ENCODE peak calls at places on chromosomes 11 and 22, in four cellular contexts. One of them, this sample, is unnamed.

GRCh38 chr22:31344369-31345330 is 1.5 kb downstream of the PATZ1 start:
- DNase-seq in K562: no peak
- DNase-seq in IMR-90: peak; percentile 57
- DNase-seq in A549: no peak
- DNase-seq in this sample: no peak

GRCh38 chr11:32400196-32400595 is 35.1 kb downstream of the WT1 start:
- DNase-seq in IMR-90: peak; percentile 10
- DNase-seq in A549: no peak
- DNase-seq in K562: no peak
- DNase-seq in this sample: no peak

GRCh38 chr22:29078869-29079207 is 6.0 kb downstream of the KREMEN1 start:
- DNase-seq in K562: peak; percentile 28
- DNase-seq in A549: no peak
- DNase-seq in IMR-90: no peak
- DNase-seq in this sample: no peak

GRCh38 chr22:19498154-19498865 is 18.6 kb downstream of the CDC45 start:
- DNase-seq in A549: no peak
- DNase-seq in K562: no peak
- DNase-seq in IMR-90: no peak
- DNase-seq in this sample: no peak

GRCh38 chr11:120184946-120185677 is 25.7 kb upstream of the OAF start:
- DNase-seq in A549: no peak
- DNase-seq in IMR-90: peak; percentile 48
- DNase-seq in K562: no peak
- DNase-seq in this sample: peak; percentile 93

GRCh38 chr22:44338906-44339305 is 26.2 kb upstream of the SHISAL1 start:
- DNase-seq in A549: no peak
- DNase-seq in IMR-90: no peak
- DNase-seq in K562: no peak
- DNase-seq in this sample: no peak

GRCh38 chr11:124535552-124536232 is 7.8 kb downstream of the OR8B12 start:
- DNase-seq in K562: no peak
- DNase-seq in A549: no peak
- DNase-seq in IMR-90: peak; percentile 6
- DNase-seq in this sample: no peak

GRCh38 chr11:131875611-131876010 is 505.2 kb downstream of the NTM start:
- DNase-seq in K562: no peak
- DNase-seq in A549: no peak
- DNase-seq in IMR-90: peak; percentile 57
- DNase-seq in this sample: no peak

GRCh38 chr11:6986487-6986886 is 33.7 kb downstream of the ZNF214 start:
- DNase-seq in IMR-90: no peak
- DNase-seq in A549: no peak
- DNase-seq in K562: no peak
- DNase-seq in this sample: no peak

GRCh38 chr11:118911113-118911879 is 14.4 kb downstream of the BCL9L start:
- DNase-seq in IMR-90: peak; percentile 52
- DNase-seq in A549: no peak
- DNase-seq in K562: no peak
- DNase-seq in this sample: peak; percentile 83

GRCh38 chr11:111733655-111734088 is 32.5 kb downstream of the PPP2R1B start:
- DNase-seq in K562: no peak
- DNase-seq in A549: no peak
- DNase-seq in IMR-90: no peak
- DNase-seq in this sample: no peak

GRCh38 chr22:22011964-22012363 is 29.4 kb upstream of the TOP3B start:
- DNase-seq in K562: no peak
- DNase-seq in A549: no peak
- DNase-seq in IMR-90: no peak
- DNase-seq in this sample: no peak

GRCh38 chr11:132531921-132532320 is 1000.4 kb downstream of the OPCML start:
- DNase-seq in A549: no peak
- DNase-seq in IMR-90: no peak
- DNase-seq in K562: no peak
- DNase-seq in this sample: no peak

GRCh38 chr11:30392977-30393376 is 70.1 kb downstream of the ARL14EP start:
- DNase-seq in A549: no peak
- DNase-seq in K562: no peak
- DNase-seq in IMR-90: no peak
- DNase-seq in this sample: no peak

GRCh38 chr11:102925988-102926387 is 29.5 kb downstream of the MMP13 start:
- DNase-seq in K562: no peak
- DNase-seq in IMR-90: no peak
- DNase-seq in A549: no peak
- DNase-seq in this sample: no peak

GRCh38 chr11:126146454-126147192 is 64.8 kb downstream of the RPUSD4 start:
- DNase-seq in A549: no peak
- DNase-seq in IMR-90: no peak
- DNase-seq in K562: no peak
- DNase-seq in this sample: peak; percentile 84

GRCh38 chr22:26718905-26719304 is 61.5 kb downstream of the MIAT start:
- DNase-seq in K562: no peak
- DNase-seq in IMR-90: peak; percentile 91
- DNase-seq in A549: peak; percentile 30
- DNase-seq in this sample: no peak

GRCh38 chr11:1484061-1484671 is 2.4 kb downstream of the MOB2 start:
- DNase-seq in IMR-90: no peak
- DNase-seq in K562: no peak
- DNase-seq in A549: no peak
- DNase-seq in this sample: no peak

GRCh38 chr11:1484716-1485503 is 1.7 kb downstream of the MOB2 start:
- DNase-seq in A549: no peak
- DNase-seq in IMR-90: no peak
- DNase-seq in K562: no peak
- DNase-seq in this sample: no peak

GRCh38 chr11:1481861-1482441 is 4.6 kb downstream of the MOB2 start:
- DNase-seq in K562: no peak
- DNase-seq in IMR-90: no peak
- DNase-seq in A549: no peak
- DNase-seq in this sample: no peak

GRCh38 chr11:1482581-1483444 is 3.8 kb downstream of the MOB2 start:
- DNase-seq in K562: no peak
- DNase-seq in IMR-90: no peak
- DNase-seq in A549: no peak
- DNase-seq in this sample: no peak

DNA sequence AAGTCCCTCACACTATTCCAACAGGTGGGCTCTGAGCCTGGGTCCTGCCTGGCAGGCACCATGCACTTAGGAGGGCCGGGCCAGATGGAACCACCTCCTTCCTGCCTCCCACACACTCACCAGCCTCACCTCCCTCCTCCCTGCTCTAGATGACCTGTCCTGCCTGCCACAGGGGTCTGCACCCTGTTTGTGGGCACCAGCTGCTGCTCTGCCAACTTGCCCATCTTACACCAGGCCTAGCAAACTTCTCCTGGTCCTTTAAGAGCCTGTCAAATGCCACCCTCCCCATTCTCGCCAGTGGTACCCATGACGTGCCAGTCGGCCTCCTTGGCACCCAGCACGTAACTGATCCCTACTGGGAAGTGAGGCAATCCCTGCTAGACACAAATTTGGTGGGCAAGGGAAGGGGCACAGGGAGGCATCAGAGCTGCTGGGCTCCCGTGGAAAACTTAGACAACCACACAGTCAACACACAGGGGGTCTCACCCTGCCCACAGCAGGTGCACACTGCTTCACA is 3.1 kb downstream of the MOB2 start:
- DNase-seq in IMR-90: no peak
- DNase-seq in A549: no peak
- DNase-seq in K562: no peak
- DNase-seq in this sample: no peak
- TF ChIP-seq MAZ in IMR-90: no peak
- TF ChIP-seq MAZ in A549: no peak
- TF ChIP-seq MAZ in K562: no peak
- TF ChIP-seq MAZ in this sample: no peak

DNA sequence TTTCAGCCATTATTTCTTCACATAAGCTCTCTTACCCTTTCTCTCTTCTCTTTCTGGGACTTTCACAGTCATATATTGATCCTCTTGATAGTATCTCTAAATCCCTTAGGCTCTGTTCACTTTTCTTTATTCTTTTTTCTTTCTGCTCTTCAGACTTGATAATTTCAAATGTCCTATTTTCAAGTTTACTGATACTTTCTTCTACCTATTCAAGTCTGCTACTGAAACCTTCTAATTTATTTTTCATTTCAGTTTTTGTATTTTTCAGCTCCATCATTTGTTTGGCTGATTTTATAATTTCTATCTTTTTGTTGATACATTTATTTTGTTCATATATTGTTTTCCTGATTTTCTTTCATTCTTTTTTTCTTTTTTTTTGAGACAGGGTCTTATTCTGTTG is 79.1 kb downstream of the SNX19 start:
- DNase-seq in A549: no peak
- DNase-seq in K562: no peak
- DNase-seq in IMR-90: no peak
- DNase-seq in this sample: no peak
- TF ChIP-seq MAZ in A549: no peak
- TF ChIP-seq MAZ in K562: no peak
- TF ChIP-seq MAZ in IMR-90: no peak
- TF ChIP-seq MAZ in this sample: no peak

DNA sequence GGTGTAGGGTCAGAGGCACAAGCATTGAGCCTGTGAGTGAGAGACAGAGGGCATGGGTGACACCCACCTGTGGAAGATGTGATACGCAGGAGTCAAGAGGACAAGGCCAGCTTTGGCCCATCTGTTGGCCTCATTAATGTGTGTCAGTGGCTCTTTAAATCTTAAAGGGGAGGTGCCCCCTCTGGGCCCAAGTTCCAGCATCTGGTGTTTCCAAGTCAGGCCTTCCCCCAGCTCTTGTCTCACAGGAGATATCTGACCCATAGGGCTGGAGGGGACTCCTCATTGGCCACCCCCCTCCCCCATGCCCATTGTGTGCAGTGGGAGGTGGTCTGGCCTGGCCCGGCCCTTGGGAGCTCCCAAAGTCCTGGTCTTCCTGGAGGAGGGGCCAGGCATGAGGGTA is 8.9 kb downstream of the KCNK7 start:
- DNase-seq in A549: no peak
- DNase-seq in K562: no peak
- DNase-seq in IMR-90: no peak
- DNase-seq in this sample: no peak
- TF ChIP-seq MAZ in A549: no peak
- TF ChIP-seq MAZ in K562: no peak
- TF ChIP-seq MAZ in IMR-90: no peak
- TF ChIP-seq MAZ in this sample: no peak

DNA sequence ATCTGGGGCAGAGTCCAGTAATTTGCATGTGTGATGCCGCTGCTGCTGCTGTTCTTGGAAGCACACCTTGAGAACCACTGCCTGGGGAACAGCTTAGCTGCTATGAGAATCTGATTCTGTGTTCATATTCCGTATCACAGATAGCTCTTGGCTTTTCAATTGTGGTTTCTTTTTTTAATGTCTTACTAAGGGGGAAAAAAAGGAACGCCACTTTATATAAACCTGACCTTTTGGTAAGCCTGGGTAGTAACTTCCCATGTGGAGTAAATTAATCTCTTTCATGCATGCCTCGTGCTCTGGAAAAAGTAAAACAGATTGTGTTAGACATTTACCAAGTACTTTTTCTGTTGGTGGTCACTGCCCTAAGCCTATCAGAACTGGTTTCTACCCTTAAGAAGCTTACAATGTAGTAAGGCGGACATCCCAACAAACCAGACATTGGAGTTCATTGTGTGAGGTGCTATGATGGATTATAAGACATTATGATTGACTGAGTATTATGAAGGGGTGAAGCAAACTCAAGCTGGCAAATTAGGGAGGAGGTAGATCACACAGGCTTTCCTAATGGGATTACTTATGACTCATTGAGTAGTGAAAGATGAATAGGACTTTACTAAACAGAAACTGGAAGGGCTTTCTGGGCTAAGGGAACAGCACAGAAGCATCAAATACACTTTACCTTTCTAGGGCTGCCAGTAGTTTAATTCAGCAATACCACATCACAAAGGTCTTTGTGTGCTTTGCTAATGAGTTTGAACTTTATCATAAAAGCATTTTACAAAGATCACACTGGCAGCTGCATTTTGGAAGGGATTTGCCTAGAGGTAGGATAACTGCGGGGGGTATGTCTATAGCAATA is 64.7 kb downstream of the MAML2 start:
- DNase-seq in K562: no peak
- DNase-seq in A549: no peak
- DNase-seq in IMR-90: peak; percentile 23
- DNase-seq in this sample: no peak
- TF ChIP-seq MAZ in K562: no peak
- TF ChIP-seq MAZ in A549: no peak
- TF ChIP-seq MAZ in IMR-90: no peak
- TF ChIP-seq MAZ in this sample: no peak

DNA sequence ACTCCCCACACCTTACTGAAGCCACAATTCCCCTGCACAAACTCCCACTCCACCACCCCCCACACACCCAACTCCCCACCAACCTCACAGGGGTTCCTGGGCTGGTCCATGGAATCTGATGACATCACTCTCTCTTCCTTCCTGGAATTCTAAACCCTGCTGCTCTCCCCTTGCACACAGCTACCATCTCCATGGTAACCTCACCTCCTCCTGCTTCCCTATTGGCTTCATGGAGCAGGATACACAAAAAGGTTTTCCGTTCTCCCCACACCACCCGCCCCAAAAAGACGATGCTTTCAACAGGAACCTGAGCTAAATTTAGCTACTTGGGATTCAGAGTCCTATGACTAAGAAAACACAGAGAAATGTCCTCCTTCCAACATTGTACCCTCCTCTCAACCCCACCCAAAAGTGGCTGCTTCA is 67.1 kb downstream of the RBFOX2 start:
- DNase-seq in A549: peak; percentile 7
- DNase-seq in K562: no peak
- DNase-seq in IMR-90: peak; percentile 90
- DNase-seq in this sample: no peak
- TF ChIP-seq MAZ in A549: no peak
- TF ChIP-seq MAZ in K562: no peak
- TF ChIP-seq MAZ in IMR-90: no peak
- TF ChIP-seq MAZ in this sample: no peak

DNA sequence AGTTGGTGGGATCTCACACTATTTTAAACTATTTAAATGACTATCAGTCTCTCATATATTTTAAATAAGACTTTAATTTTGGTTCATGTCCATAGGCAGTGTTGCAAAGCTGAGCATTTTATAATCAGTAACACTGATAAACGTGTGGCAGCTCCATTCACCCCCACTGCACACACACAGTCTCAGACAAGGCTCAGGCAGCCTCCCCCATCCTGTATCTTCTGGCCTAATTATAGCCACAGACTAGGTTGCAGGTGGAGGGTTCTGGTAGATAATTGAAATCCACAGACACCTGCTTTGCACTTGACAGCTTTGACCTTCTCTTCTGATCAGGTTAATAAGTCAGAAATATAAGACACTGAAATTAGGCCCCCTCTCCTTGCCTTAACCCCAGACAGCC is 118.5 kb upstream of the LDLRAD3 start:
- DNase-seq in IMR-90: no peak
- DNase-seq in K562: no peak
- DNase-seq in A549: no peak
- DNase-seq in this sample: no peak
- TF ChIP-seq MAZ in IMR-90: no peak
- TF ChIP-seq MAZ in K562: no peak
- TF ChIP-seq MAZ in A549: no peak
- TF ChIP-seq MAZ in this sample: no peak